ENCODE peak calls at places on chromosomes 16 and 17, in four cellular contexts. Y is adrenal gland, Q is IMR-90, L is sigmoid colon. E is an unnamed sample. For H3K4me1 and H3K9me3, the result is how much of the 10 kb centered on the place peaks cover.

GRCh38 chr16:17343028-17343427 is 127.7 kb downstream of the XYLT1 start:
- DNase-seq in Y (no peak), Q (no peak), L (no peak), E (no peak)

GRCh38 chr17:2782030-2782429 is 14.2 kb upstream of the RAP1GAP2 start:
- DNase-seq in Y (no peak), Q (peak), L (no peak), E (no peak)

GRCh38 chr17:27489045-27489715 is 32.9 kb downstream of the KSR1 start:
- DNase-seq in Y (peak), Q (peak), L (peak), E (peak)

GRCh38 chr17:73304971-73305786 is 6.6 kb downstream of the CDC42EP4 start:
- DNase-seq in Y (peak), Q (peak), L (peak), E (peak)

GRCh38 chr16:7839568-7839967 is 506.9 kb downstream of the RBFOX1 start:
- DNase-seq in Y (no peak), Q (no peak), L (no peak), E (no peak)

GRCh38 chr16:86379505-86379846 is 130.9 kb upstream of the FOXF1 start:
- DNase-seq in Y (no peak), Q (no peak), L (no peak), E (no peak)

GRCh38 chr17:32516450-32516849 is 29.7 kb downstream of the CDK5R1 start:
- DNase-seq in Y (no peak), Q (no peak), L (peak), E (no peak)

GRCh38 chr16:84284168-84284722 is 10.4 kb upstream of the WFDC1 start:
- DNase-seq in Y (peak), Q (no peak), L (peak), E (peak)

GRCh38 chr16:26334218-26335111 is 642.7 kb downstream of the HS3ST4 start:
- DNase-seq in Y (no peak), Q (no peak), L (no peak), E (no peak)

GRCh38 chr16:585351-585750 is 4.5 kb upstream of the RAB40C start:
- DNase-seq in Y (peak), Q (no peak), L (no peak), E (no peak)

GRCh38 chr16:11183951-11184350 is 72.1 kb downstream of the SOCS1 start:
- DNase-seq in Y (no peak), Q (no peak), L (no peak), E (no peak)

GRCh38 chr16:58127634-58128033 is 1.5 kb downstream of the CFAP20 start:
- DNase-seq in Y (no peak), Q (no peak), L (no peak), E (no peak)

GRCh38 chr16:89827383-89828198 is 684 bp upstream of the SPIRE2 start:
- DNase-seq in Y (peak), Q (peak), L (no peak), E (peak)

GRCh38 chr17:57954421-57955182 is 610 bp downstream of the CUEDC1 start:
- DNase-seq in Y (peak), Q (peak), L (peak), E (peak)

GRCh38 chr17:69882281-69882680 is 192.7 kb upstream of the KCNJ16 start:
- DNase-seq in Y (no peak), Q (peak), L (no peak), E (no peak)

GRCh38 chr17:5892897-5893656 is 177.1 kb upstream of the WSCD1 start:
- DNase-seq in Y (no peak), Q (no peak), L (no peak), E (no peak)

GRCh38 chr17:18217412-18218015 is 7.9 kb upstream of the LLGL1 start:
- DNase-seq in Y (peak), Q (peak), L (peak), E (peak)

GRCh38 chr17:29574732-29575510 is 6.4 kb downstream of the TP53I13 start:
- DNase-seq in Y (no peak), Q (no peak), L (peak), E (no peak)

GRCh38 chr17:64151016-64151368 is 21.0 kb upstream of the ERN1 start:
- DNase-seq in Y (no peak), Q (no peak), L (no peak), E (no peak)

GRCh38 chr17:64148699-64149098 is 18.8 kb upstream of the ERN1 start:
- DNase-seq in Y (no peak), Q (no peak), L (no peak), E (peak)

GRCh38 chr17:64150237-64151015 is 20.5 kb upstream of the ERN1 start:
- DNase-seq in Y (peak), Q (no peak), L (no peak), E (no peak)

GRCh38 chr17:64148017-64148631 is 18.2 kb upstream of the ERN1 start:
- DNase-seq in Y (no peak), Q (no peak), L (no peak), E (no peak)

GRCh38 chr17:64149196-64149595 is 19.3 kb upstream of the ERN1 start:
- DNase-seq in Y (peak), Q (no peak), L (no peak), E (no peak)
- H3K4me1 ChIP-seq in Y (under half), Q (under half), L (under half), E (under half)

GRCh38 chr17:71188811-71189492 is 931.9 kb upstream of the SOX9 start:
- DNase-seq in Y (no peak), Q (peak), L (no peak), E (no peak)
- H3K9me3 ChIP-seq in Y (under half), Q (under half), L (under half), E (under half)

GRCh38 chr16:22027633-22028032 is 19.7 kb downstream of the MOSMO start:
- DNase-seq in Y (no peak), Q (no peak), L (no peak), E (no peak)
- H3K4me1 ChIP-seq in Y (half or more), Q (under half), L (under half), E (under half)

GRCh38 chr17:53543363-53543927 is 279.3 kb upstream of the KIF2B start:
- DNase-seq in Y (no peak), Q (no peak), L (no peak), E (no peak)
- H3K9me3 ChIP-seq in Y (under half), Q (under half), L (under half), E (under half)

GRCh38 chr17:78142113-78142861 is 3.9 kb upstream of the C17orf99 start:
- DNase-seq in Y (peak), Q (peak), L (no peak), E (no peak)
- H3K4me1 ChIP-seq in Y (under half), Q (under half), L (under half), E (under half)

DNA sequence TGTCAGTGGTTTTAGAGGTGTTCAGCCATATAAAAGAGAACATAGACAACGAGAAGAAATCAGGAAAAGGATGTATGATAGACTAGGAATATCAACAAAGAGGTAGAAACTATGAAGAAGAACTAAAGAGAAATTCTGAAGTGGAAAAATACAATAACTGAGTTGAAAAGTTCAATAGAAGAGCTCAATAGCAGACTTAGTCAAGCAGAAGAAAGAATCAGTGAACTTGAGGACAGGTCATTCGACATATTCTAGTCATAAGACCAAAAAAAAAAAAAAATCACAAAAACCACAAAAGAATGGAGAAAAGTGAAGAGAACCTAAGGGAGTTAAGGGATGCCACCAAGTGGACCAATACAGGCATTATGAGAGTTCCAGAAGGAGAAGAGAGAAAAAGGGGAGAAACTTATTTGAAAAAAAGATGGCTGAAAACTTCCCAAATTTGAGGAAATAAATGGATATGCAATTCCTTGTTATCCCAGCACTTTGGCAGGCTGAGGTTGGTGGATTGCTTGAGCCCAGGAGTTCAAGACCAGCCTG is 321.2 kb downstream of the ABCC12 start:
- DNase-seq in Y (no peak), Q (no peak), L (no peak), E (no peak)
- H3K9me3 ChIP-seq in Y (under half), Q (under half), L (under half), E (under half)

GRCh38 chr17:41974658-41975057 is 8.1 kb downstream of the CNP start:
- DNase-seq in Y (no peak), Q (no peak), L (no peak), E (no peak)
- H3K4me1 ChIP-seq in Y (half or more), Q (under half), L (under half), E (under half)

DNA sequence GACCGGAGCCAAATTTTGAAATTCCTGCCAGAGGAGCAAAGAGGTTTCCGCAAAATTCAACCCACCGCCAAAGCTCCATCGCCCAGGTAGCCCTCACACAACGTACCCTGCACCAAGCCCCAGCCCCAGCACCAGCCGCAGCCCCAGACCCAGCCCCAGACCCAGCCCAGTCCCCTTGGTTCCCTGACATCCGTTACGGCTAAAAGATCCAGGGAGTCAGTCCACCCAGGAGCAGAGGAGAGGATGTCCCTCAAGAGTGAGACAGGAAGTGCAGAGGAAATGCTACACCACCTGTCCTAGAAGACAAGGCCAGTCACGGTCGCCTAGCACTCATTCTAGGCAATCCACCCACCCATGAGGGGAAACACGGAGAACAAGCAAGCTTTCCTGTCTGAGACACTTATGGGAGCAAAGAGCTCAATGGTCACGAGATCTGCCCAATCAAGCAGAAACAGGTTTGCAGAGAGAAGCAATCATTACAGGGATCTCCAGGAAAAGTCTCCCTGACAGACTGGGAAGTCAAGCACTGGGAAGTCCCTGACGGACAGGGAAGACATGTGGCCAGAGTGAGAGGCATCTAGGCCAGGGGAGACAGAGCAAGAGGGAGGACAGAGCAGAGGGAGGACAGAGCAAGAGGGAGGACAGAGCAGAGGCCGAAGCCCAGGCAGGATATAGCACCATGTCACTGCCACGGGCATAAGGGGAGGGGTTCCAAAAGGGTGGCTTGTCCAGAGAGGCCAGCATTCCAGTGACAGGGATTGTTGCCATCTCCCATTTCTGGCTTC is 15.0 kb upstream of the KCNJ18 start:
- DNase-seq in Y (no peak), Q (no peak), L (peak), E (no peak)
- H3K9me3 ChIP-seq in Y (under half), Q (half or more), L (under half), E (under half)

DNA sequence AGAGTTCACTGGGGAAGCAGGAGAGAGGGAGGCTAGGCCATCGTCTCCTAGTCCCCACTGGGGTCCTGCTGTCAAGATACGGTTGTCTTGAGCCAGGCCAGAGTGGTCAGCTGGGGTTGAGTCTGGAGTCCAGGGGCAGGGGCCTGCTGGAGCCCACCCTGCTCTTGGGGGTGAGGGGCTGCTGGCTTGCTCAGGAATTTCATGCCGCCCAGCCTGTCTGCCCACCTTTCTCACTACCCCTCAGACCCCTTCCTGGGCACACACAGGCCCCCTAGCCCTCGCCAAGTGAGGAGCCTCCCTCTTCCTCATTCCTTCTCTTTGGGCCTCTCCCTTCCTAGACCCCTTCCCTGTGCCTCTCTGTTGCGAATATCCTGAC is 1.3 kb downstream of the TRAF7 start:
- DNase-seq in Y (no peak), Q (no peak), L (no peak), E (no peak)
- H3K4me1 ChIP-seq in Y (half or more), Q (under half), L (under half), E (half or more)